ENCODE peak calls at places on chromosome 3, in four cellular contexts. One of them, this sample, is unnamed.

GRCh38 chr3:5645311-5646029 is 458.0 kb downstream of the EDEM1 start:
- DNase-seq in right atrium auricular region: no peak
- DNase-seq in pancreas: no peak
- DNase-seq in cardiac fibroblast: no peak
- DNase-seq in this sample: no peak

GRCh38 chr3:105746226-105746996 is 122.4 kb downstream of the CBLB start:
- DNase-seq in cardiac fibroblast: no peak
- DNase-seq in pancreas: no peak
- DNase-seq in right atrium auricular region: no peak
- DNase-seq in this sample: no peak

GRCh38 chr3:133991209-133991608 is 38.5 kb downstream of the SLCO2A1 start:
- DNase-seq in cardiac fibroblast: peak
- DNase-seq in pancreas: no peak
- DNase-seq in right atrium auricular region: no peak
- DNase-seq in this sample: no peak

GRCh38 chr3:154967090-154967489 is 113.0 kb upstream of the MME start:
- DNase-seq in pancreas: no peak
- DNase-seq in cardiac fibroblast: no peak
- DNase-seq in right atrium auricular region: no peak
- DNase-seq in this sample: no peak

GRCh38 chr3:157669403-157669802 is 166.2 kb upstream of the VEPH1 start:
- DNase-seq in pancreas: no peak
- DNase-seq in right atrium auricular region: no peak
- DNase-seq in cardiac fibroblast: no peak
- DNase-seq in this sample: no peak

GRCh38 chr3:101119535-101119934 is 126.3 kb upstream of the ABI3BP start:
- DNase-seq in cardiac fibroblast: peak
- DNase-seq in right atrium auricular region: no peak
- DNase-seq in pancreas: no peak
- DNase-seq in this sample: no peak

GRCh38 chr3:11238057-11238456 is 34.1 kb upstream of the ATG7 start:
- DNase-seq in pancreas: no peak
- DNase-seq in cardiac fibroblast: peak
- DNase-seq in right atrium auricular region: no peak
- DNase-seq in this sample: no peak

GRCh38 chr3:30607032-30607833 is 832 bp downstream of the TGFBR2 start:
- DNase-seq in right atrium auricular region: peak
- DNase-seq in pancreas: peak
- DNase-seq in cardiac fibroblast: peak
- DNase-seq in this sample: peak

GRCh38 chr3:171317133-171317532 is 143.1 kb downstream of the TNIK start:
- DNase-seq in pancreas: no peak
- DNase-seq in right atrium auricular region: peak
- DNase-seq in cardiac fibroblast: peak
- DNase-seq in this sample: no peak

GRCh38 chr3:5504135-5504534 is 316.6 kb downstream of the EDEM1 start:
- DNase-seq in right atrium auricular region: no peak
- DNase-seq in cardiac fibroblast: no peak
- DNase-seq in pancreas: no peak
- DNase-seq in this sample: no peak

GRCh38 chr3:195093731-195094130 is 177.2 kb downstream of the XXYLT1 start:
- DNase-seq in right atrium auricular region: no peak
- DNase-seq in cardiac fibroblast: no peak
- DNase-seq in pancreas: no peak
- DNase-seq in this sample: no peak
- H3K4me3 ChIP-seq in right atrium auricular region: no peak
- H3K4me3 ChIP-seq in cardiac fibroblast: no peak
- H3K4me3 ChIP-seq in pancreas: no peak
- H3K4me3 ChIP-seq in this sample: no peak

DNA sequence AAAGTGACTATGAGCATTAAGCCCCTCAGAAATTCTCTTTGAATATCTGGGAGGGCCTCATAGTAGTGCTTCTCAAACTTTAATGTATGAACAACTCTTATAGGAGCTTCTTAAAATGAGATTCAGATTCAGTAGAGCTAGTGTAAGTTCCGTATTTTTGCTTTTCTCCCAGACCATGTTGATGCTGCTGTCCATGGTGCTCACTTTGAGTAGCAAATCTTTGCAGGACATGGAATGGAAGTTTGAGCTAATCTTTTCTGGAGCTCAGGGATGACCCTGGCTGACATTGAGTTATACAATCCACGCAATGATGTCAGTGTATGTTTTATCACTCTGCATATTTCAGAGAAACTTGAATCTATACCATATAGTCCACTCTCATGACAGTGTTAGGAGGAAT is 134.2 kb downstream of the OTOL1 start:
- DNase-seq in pancreas: no peak
- DNase-seq in right atrium auricular region: no peak
- DNase-seq in cardiac fibroblast: no peak
- DNase-seq in this sample: no peak
- H3K4me3 ChIP-seq in pancreas: no peak
- H3K4me3 ChIP-seq in right atrium auricular region: no peak
- H3K4me3 ChIP-seq in cardiac fibroblast: no peak
- H3K4me3 ChIP-seq in this sample: no peak

DNA sequence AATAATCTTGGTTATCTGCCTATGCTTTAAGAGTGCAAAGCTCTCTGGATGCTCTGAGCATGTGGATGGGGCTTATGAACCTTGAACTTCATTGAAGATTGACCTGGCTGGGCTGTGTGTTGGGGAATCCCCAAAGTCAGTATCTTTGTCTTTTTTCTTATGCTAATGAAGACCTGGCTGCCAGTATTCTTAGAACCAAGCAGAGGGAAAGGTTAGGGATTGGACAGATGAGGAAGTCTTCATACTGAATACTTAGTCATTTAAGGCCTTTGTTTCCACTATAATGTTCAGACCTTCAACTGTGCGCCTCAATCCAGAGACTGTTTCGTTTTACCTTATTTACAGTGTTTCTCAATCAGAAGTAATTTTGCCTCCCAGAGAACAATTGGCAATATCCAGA is 42.5 kb upstream of the CMTM7 start:
- DNase-seq in cardiac fibroblast: no peak
- DNase-seq in right atrium auricular region: no peak
- DNase-seq in pancreas: no peak
- DNase-seq in this sample: no peak
- H3K4me3 ChIP-seq in cardiac fibroblast: no peak
- H3K4me3 ChIP-seq in right atrium auricular region: no peak
- H3K4me3 ChIP-seq in pancreas: no peak
- H3K4me3 ChIP-seq in this sample: no peak

GRCh38 chr3:81043660-81044199 is 717.7 kb downstream of the GBE1 start:
- DNase-seq in cardiac fibroblast: no peak
- DNase-seq in pancreas: no peak
- DNase-seq in right atrium auricular region: no peak
- DNase-seq in this sample: no peak
- H3K4me3 ChIP-seq in cardiac fibroblast: no peak
- H3K4me3 ChIP-seq in pancreas: no peak
- H3K4me3 ChIP-seq in right atrium auricular region: no peak
- H3K4me3 ChIP-seq in this sample: no peak

GRCh38 chr3:37453393-37454391 is 279.3 kb upstream of the LRRFIP2 start:
- DNase-seq in cardiac fibroblast: peak
- DNase-seq in right atrium auricular region: peak
- DNase-seq in pancreas: peak
- DNase-seq in this sample: peak
- H3K4me3 ChIP-seq in cardiac fibroblast: no peak
- H3K4me3 ChIP-seq in right atrium auricular region: peak
- H3K4me3 ChIP-seq in pancreas: no peak
- H3K4me3 ChIP-seq in this sample: peak

GRCh38 chr3:182886497-182886896 is 93.2 kb downstream of the ATP11B start:
- DNase-seq in cardiac fibroblast: no peak
- DNase-seq in pancreas: no peak
- DNase-seq in right atrium auricular region: no peak
- DNase-seq in this sample: no peak
- H3K4me3 ChIP-seq in cardiac fibroblast: no peak
- H3K4me3 ChIP-seq in pancreas: no peak
- H3K4me3 ChIP-seq in right atrium auricular region: no peak
- H3K4me3 ChIP-seq in this sample: no peak

DNA sequence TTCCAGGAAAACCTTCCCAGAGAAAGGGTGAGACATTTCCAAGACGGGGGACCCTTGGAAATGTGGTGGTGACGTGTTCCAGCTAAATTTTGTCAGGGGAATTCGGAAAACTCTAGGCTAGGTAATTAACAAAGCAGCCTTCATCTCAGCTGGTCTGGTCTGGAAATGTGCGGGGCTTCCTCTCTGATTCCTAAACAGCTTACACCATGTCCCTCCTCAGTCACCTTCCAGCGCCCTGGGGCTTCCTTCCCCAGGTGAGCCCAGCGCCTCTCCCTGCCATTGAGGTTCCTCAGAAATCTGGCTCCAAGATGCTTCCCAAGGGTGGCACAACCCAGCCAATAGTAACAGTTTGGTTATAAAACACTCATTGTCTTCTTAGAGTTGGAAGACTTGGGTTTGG is 571 bp downstream of the ACAD9 start:
- DNase-seq in cardiac fibroblast: no peak
- DNase-seq in pancreas: no peak
- DNase-seq in right atrium auricular region: no peak
- DNase-seq in this sample: peak
- H3K4me3 ChIP-seq in cardiac fibroblast: peak
- H3K4me3 ChIP-seq in pancreas: peak
- H3K4me3 ChIP-seq in right atrium auricular region: peak
- H3K4me3 ChIP-seq in this sample: peak

DNA sequence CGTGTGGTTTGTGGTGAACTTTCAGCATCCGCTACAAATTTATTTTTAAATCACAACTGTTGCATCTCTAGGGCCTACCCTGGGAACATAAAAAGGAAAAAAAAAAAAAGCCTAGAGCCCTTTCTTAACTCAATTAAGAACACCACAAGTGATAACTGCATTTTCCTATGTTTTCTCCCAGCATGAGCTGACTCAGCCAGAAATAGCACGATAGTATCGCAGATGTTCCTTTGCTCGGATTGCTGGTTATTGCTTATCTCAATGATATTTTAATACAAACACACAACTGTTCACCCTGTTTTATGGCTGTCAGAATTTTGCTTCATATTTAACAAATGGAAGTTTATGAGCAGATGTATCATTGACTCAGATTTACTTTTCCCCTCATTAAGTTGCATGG is 251.8 kb upstream of the SUCLG2 start:
- DNase-seq in cardiac fibroblast: no peak
- DNase-seq in pancreas: no peak
- DNase-seq in right atrium auricular region: no peak
- DNase-seq in this sample: no peak
- H3K4me3 ChIP-seq in cardiac fibroblast: no peak
- H3K4me3 ChIP-seq in pancreas: no peak
- H3K4me3 ChIP-seq in right atrium auricular region: no peak
- H3K4me3 ChIP-seq in this sample: no peak

GRCh38 chr3:128432301-128432897 is 34.3 kb downstream of the DNAJB8 start:
- DNase-seq in cardiac fibroblast: no peak
- DNase-seq in pancreas: no peak
- DNase-seq in right atrium auricular region: no peak
- DNase-seq in this sample: no peak

GRCh38 chr3:128432898-128433629 is 33.6 kb downstream of the DNAJB8 start:
- DNase-seq in cardiac fibroblast: no peak
- DNase-seq in pancreas: no peak
- DNase-seq in right atrium auricular region: no peak
- DNase-seq in this sample: peak

GRCh38 chr3:128435058-128435457 is 31.6 kb downstream of the DNAJB8 start:
- DNase-seq in pancreas: peak
- DNase-seq in right atrium auricular region: no peak
- DNase-seq in cardiac fibroblast: no peak
- DNase-seq in this sample: peak

GRCh38 chr3:128434524-128434923 is 32.2 kb downstream of the DNAJB8 start:
- DNase-seq in right atrium auricular region: no peak
- DNase-seq in pancreas: no peak
- DNase-seq in cardiac fibroblast: no peak
- DNase-seq in this sample: no peak

DNA sequence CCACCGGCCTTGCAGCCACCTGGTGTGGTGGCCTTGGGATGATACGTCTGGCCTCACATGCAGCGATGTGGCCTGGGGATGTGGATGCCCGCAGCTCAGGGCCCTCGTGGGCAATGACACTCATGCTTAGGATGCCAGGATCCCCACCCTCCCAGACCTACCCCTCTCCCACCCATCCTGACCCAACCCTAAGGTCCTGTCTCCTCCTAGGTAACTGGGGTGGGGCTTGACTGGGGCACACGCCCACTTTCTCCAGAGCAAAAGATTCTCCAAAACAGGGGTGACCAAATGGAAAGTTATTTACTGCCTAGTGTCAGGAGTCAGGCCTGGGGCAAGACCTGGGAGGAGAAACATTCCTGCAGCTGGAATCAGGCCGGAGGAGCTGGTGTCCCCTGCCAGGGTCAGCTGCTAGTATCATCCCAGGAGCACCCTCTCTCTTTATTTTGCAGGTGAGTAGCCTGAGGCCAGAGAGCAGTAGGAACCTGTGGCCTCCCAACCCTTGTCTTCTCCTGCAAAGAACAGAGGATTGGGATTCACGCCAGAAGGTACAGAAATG is 33.0 kb downstream of the DNAJB8 start:
- DNase-seq in right atrium auricular region: no peak
- DNase-seq in pancreas: no peak
- DNase-seq in cardiac fibroblast: no peak
- DNase-seq in this sample: peak
- H3K4me3 ChIP-seq in right atrium auricular region: no peak
- H3K4me3 ChIP-seq in pancreas: no peak
- H3K4me3 ChIP-seq in cardiac fibroblast: no peak
- H3K4me3 ChIP-seq in this sample: no peak

GRCh38 chr3:193711165-193711485 is 118.1 kb downstream of the OPA1 start:
- DNase-seq in right atrium auricular region: no peak
- DNase-seq in pancreas: no peak
- DNase-seq in cardiac fibroblast: no peak
- DNase-seq in this sample: no peak
- H3K4me3 ChIP-seq in right atrium auricular region: no peak
- H3K4me3 ChIP-seq in pancreas: no peak
- H3K4me3 ChIP-seq in cardiac fibroblast: no peak
- H3K4me3 ChIP-seq in this sample: no peak